ENCODE peak calls at places on chromosomes 11 and 22, in six cellular contexts. M, C, H, S, J and V are unnamed samples. For H3K36me3, the result is how much of the 10 kb centered on the place peaks cover.

GRCh38 chr11:76627541-76628082 is 42.9 kb downstream of the LRRC32 start:
- DNase-seq in M (no peak), J (no peak), S (no peak), H (no peak), C (no peak), V (no peak)

GRCh38 chr22:33361581-33361980 is 303.4 kb upstream of the SYN3 start:
- DNase-seq in C (no peak), H (peak), M (no peak), J (no peak), S (peak), V (no peak)

GRCh38 chr11:84103096-84103495 is 816.9 kb upstream of the CCDC90B start:
- DNase-seq in M (peak), J (no peak), S (no peak), C (no peak), H (no peak), V (no peak)

GRCh38 chr11:76781861-76782500 is 1.2 kb upstream of the TSKU start:
- DNase-seq in J (no peak), S (no peak), H (no peak), C (no peak), M (no peak), V (peak)

GRCh38 chr11:133406493-133406892 is 125.8 kb downstream of the OPCML start:
- DNase-seq in S (no peak), H (no peak), J (no peak), C (no peak), M (no peak), V (no peak)

GRCh38 chr11:125995313-125995712 is 49.5 kb downstream of the VSIG10L2 start:
- DNase-seq in H (peak), M (no peak), S (no peak), C (no peak), J (no peak), V (no peak)

GRCh38 chr11:31237819-31238771 is 131.4 kb downstream of the DCDC1 start:
- DNase-seq in J (no peak), M (peak), C (no peak), S (peak), H (peak), V (peak)

GRCh38 chr11:92589512-92589911 is 364.9 kb downstream of the FAT3 start:
- DNase-seq in J (no peak), S (no peak), C (no peak), M (no peak), H (no peak), V (no peak)

GRCh38 chr11:28743101-28743550 is 634.9 kb downstream of the METTL15 start:
- DNase-seq in H (peak), J (no peak), S (peak), M (no peak), C (no peak), V (peak)

GRCh38 chr11:88194990-88195389 is 19.7 kb upstream of the RAB38 start:
- DNase-seq in S (no peak), C (no peak), J (no peak), H (no peak), M (no peak), V (no peak)

GRCh38 chr11:2194877-2195755 is 23.5 kb upstream of the TH start:
- DNase-seq in S (peak), J (peak), H (peak), C (peak), M (peak), V (peak)

GRCh38 chr22:49604732-49605302 is 222.9 kb downstream of the BRD1 start:
- DNase-seq in H (no peak), M (no peak), C (no peak), J (peak), S (no peak), V (no peak)

GRCh38 chr11:5226732-5227327 is at the start of gene HBB:
- DNase-seq in M (no peak), C (no peak), S (no peak), J (no peak), H (no peak), V (no peak)

GRCh38 chr22:49564666-49565515 is 262.8 kb downstream of the BRD1 start:
- DNase-seq in J (no peak), S (no peak), M (no peak), C (no peak), H (no peak), V (no peak)

GRCh38 chr11:92779746-92780145 is 189.7 kb upstream of the MTNR1B start:
- DNase-seq in S (no peak), C (no peak), J (no peak), H (no peak), M (no peak), V (no peak)

GRCh38 chr11:117231637-117232021 is 244 bp downstream of the PCSK7 start:
- DNase-seq in C (no peak), H (no peak), J (no peak), S (no peak), M (no peak), V (no peak)

GRCh38 chr11:554824-555499 is 5.6 kb downstream of the LMNTD2 start:
- DNase-seq in H (peak), M (peak), S (peak), J (peak), C (peak), V (peak)

GRCh38 chr11:68128682-68129327 is 7.6 kb upstream of the CHKA start:
- DNase-seq in H (peak), M (no peak), S (peak), C (peak), J (no peak), V (peak)

GRCh38 chr22:44884968-44885805 is 124.6 kb downstream of the PHF21B start:
- DNase-seq in S (no peak), J (no peak), C (no peak), H (no peak), M (no peak), V (no peak)

GRCh38 chr11:78646564-78647185 is 72.0 kb upstream of the NARS2 start:
- DNase-seq in H (peak), J (peak), S (peak), M (peak), C (peak), V (peak)

GRCh38 chr22:47236718-47237117 is 474.3 kb downstream of the TBC1D22A start:
- DNase-seq in H (no peak), C (no peak), J (no peak), M (no peak), S (no peak), V (no peak)

GRCh38 chr22:47238886-47239860 is 476.7 kb downstream of the TBC1D22A start:
- DNase-seq in J (no peak), S (no peak), M (no peak), C (no peak), H (no peak), V (no peak)

GRCh38 chr22:47240116-47240515 is 477.7 kb downstream of the TBC1D22A start:
- DNase-seq in S (no peak), J (no peak), H (no peak), M (no peak), C (no peak), V (no peak)

GRCh38 chr22:47233316-47234243 is 471.1 kb downstream of the TBC1D22A start:
- DNase-seq in H (no peak), S (no peak), C (no peak), J (no peak), M (no peak), V (no peak)

DNA sequence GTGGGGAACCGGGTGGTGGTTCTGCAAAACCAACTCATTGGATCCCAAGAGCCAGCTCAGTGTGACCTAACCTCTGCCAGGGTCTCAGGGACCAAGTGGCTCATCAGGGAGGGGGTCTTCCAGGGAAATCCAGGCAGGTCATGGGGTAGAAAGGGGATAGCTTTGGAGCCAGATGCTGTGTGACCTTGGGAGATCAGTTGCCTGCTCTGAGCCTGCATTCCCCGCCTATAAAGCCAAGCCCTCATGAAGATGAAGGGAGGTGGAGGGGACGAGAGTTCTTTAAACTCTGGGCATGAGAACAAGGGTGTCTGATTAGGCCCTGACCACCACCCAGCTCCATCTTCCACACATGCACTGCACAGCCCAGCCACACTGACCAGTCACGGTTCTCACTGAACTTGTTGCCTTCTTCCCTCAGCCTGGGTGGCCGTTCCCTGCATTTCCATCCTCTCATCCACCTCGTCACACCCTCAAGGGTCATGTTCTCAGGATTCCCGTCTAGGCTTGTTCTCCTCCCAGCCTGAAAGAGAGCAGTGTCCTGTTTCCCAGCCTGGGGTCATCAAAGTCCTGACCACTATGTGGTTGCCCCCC is 475.5 kb downstream of the TBC1D22A start:
- DNase-seq in S (no peak), J (no peak), H (no peak), M (no peak), C (no peak), V (no peak)
- H3K9ac ChIP-seq in S (no peak), J (no peak), H (no peak), M (no peak), C (no peak), V (no peak)

GRCh38 chr11:55994525-55994924 is at the start of gene OR5F1:
- DNase-seq in H (no peak), S (no peak), J (no peak), M (no peak), C (no peak), V (no peak)
- H3K36me3 ChIP-seq in H (under half), S (under half), J (under half), M (under half), C (under half), V (under half)

DNA sequence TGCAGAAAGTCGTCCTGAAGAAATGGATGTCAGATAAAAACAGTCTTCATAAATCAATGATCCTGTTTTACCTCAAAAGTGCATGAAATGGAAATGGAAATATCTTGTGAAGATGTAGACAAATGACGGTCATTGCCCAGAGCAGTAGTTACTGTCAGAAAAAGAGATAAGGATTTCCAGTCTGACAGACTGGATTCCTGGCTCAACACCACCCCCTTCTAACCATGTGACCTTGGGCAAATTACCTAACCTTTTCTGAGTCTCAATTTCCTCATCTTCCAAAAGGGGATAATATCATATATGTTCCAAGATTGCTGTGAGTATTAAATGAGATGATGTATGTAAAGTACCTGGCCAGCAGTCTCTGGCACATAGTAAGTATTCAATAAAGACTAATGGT is 32.9 kb upstream of the EHF start:
- DNase-seq in H (no peak), J (no peak), C (no peak), S (no peak), M (no peak), V (no peak)
- H3K9ac ChIP-seq in H (no peak), J (no peak), C (no peak), S (no peak), M (no peak), V (no peak)

GRCh38 chr11:72294566-72295395 is 50.8 kb upstream of the PHOX2A start:
- DNase-seq in S (no peak), M (no peak), C (no peak), J (no peak), H (no peak), V (no peak)

GRCh38 chr11:72295471-72295870 is 51.5 kb upstream of the PHOX2A start:
- DNase-seq in J (no peak), C (no peak), M (no peak), H (no peak), S (no peak), V (no peak)

GRCh38 chr11:72300268-72300667 is 56.3 kb upstream of the PHOX2A start:
- DNase-seq in C (no peak), S (no peak), H (no peak), J (no peak), M (no peak), V (no peak)

GRCh38 chr11:72298931-72299330 is 55.0 kb upstream of the PHOX2A start:
- DNase-seq in M (no peak), S (no peak), H (no peak), C (no peak), J (no peak), V (no peak)

DNA sequence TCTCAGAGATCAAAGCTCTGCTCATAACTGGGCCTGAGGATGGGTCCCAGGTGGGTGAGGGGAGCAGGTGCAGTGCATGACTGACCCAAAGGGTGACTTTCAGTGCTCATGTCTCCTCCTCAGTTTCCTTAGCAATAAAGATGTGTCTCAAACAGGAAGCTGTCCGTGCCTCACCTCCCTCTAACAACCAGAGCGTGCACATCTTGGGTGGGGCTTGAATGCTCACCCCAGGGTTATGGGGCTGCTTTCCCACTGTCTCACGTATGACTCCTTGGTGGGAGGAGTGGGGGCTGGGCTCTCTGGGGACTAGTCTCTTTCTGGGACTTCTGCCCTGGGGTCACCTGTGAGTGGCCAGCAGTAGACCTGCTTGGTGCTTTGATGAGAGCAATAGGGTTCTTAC is 53.9 kb upstream of the PHOX2A start:
- DNase-seq in C (no peak), S (no peak), J (no peak), H (no peak), M (no peak), V (no peak)
- H3K36me3 ChIP-seq in C (under half), S (half or more), J (under half), H (under half), M (half or more), V (half or more)

DNA sequence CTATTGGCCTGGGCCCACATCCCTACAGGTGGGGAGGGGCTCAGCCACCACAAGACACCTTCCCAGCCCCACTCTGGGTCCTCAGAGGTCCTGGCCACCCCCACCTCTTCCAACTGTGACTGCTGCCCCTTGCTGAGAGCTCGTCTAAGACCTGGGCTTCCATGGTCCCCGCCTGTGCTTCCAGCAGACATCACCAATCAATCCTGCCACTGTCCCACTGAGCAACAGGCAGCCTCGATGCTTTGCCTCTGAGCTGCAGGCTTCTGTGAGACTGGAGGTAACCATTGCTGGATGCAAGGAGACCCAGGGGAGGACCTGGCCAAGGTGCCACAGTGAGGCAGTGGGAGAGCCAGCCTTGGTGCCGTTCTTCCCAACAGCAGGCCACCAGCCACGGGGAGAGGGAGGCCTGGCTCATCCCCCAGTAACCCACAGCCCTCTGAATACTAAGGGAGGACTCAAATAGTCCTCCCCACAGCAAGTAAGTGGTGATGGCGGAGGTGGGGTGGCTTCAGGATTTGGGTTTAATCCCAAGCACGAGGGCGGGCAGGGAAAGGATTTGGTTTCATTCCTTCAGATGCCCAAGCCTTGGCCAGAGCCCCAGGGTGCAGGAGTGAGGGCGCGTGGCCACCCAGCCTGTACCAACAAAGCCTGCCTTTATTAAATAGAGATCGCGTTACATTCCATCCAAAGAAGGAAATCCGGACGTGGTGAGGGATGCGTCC is 5.5 kb upstream of the FADS3 start:
- DNase-seq in M (no peak), J (no peak), C (no peak), S (no peak), H (no peak), V (no peak)
- H3K9ac ChIP-seq in M (no peak), J (no peak), C (no peak), S (no peak), H (no peak), V (no peak)

GRCh38 chr11:75004215-75004614 is 15.5 kb downstream of the NEU3 start:
- DNase-seq in M (no peak), H (no peak), C (no peak), S (no peak), J (no peak), V (no peak)
- H3K36me3 ChIP-seq in M (under half), H (under half), C (half or more), S (under half), J (half or more), V (under half)